ENCODE peak calls at places on chromosomes 16 and 17, in four cellular contexts. W, A, K and Z are unnamed samples.

GRCh38 chr17:78391843-78392242 is 13.4 kb downstream of the PGS1 start:
- DNase-seq in W (peak), A (peak), K (no peak), Z (no peak)

GRCh38 chr17:29124135-29124930 is 55.9 kb downstream of the MYO18A start:
- DNase-seq in W (peak), A (peak), K (peak), Z (peak)

GRCh38 chr16:49281843-49282642 is 405 bp upstream of the CBLN1 start:
- DNase-seq in W (peak), A (peak), K (peak), Z (peak)

GRCh38 chr17:4511199-4511932 is 12.7 kb downstream of the SPNS2 start:
- DNase-seq in W (no peak), A (no peak), K (no peak), Z (no peak)

GRCh38 chr17:36817483-36818048 is 119.7 kb upstream of the LHX1 start:
- DNase-seq in W (no peak), A (no peak), K (no peak), Z (no peak)

GRCh38 chr17:63285566-63285965 is 160.5 kb downstream of the CYB561 start:
- DNase-seq in W (no peak), A (peak), K (no peak), Z (no peak)

GRCh38 chr17:64218066-64218465 is 45.0 kb downstream of the TEX2 start:
- DNase-seq in W (no peak), A (no peak), K (no peak), Z (no peak)

GRCh38 chr16:1290032-1290431 is 19.4 kb upstream of the UBE2I start:
- DNase-seq in W (no peak), A (no peak), K (peak), Z (no peak)

GRCh38 chr17:61485067-61485775 is 33.0 kb downstream of the TBX4 start:
- DNase-seq in W (no peak), A (no peak), K (no peak), Z (no peak)

GRCh38 chr17:72477529-72477928 is 356.7 kb downstream of the SOX9 start:
- DNase-seq in W (no peak), A (no peak), K (no peak), Z (no peak)

GRCh38 chr17:45160505-45161287 is 979 bp upstream of the HEXIM2 start:
- DNase-seq in W (peak), A (peak), K (peak), Z (peak)

DNA sequence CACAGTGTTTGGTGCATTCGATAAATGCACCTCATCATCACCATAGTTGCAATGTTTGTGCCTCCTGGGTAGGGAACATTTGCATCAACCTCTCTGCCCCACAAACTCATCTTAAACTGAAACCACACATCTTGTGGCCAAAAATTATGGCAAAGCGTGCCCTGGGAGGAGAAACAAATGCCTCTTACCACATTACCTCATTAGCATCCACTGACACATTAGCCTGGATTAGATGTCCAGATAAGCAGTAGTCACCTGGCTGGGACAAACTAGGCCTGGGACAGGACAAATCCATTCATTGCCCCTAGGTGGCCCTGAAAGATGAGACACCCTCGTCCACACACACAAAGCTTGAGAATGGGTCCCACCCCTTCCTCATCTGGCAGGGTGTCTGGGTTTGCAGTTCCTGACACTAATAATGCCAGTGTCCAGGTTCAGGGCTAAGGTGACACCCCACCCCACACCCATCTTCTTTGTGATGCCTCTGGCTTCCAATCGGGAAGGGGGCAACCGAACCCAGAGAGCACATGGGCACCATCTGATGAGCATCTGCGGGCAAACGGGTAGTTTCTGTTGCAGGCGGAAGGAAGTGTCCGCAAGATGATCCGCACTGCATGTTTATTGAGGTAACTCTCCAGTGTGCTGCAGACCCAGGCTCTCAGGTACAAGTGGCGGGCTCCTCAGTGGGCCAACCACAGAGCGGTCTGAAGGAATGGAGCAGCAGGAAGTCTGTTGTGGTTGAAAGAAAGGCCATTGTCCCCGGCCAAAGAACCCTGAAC is 8.6 kb downstream of the XYLT1 start:
- DNase-seq in W (no peak), A (no peak), K (no peak), Z (no peak)
- TF ChIP-seq CTCF in W (no peak), A (no peak), K (no peak), Z (no peak)

GRCh38 chr17:41973457-41973856 is 6.9 kb downstream of the CNP start:
- DNase-seq in W (no peak), A (no peak), K (no peak), Z (no peak)

GRCh38 chr17:41975099-41976083 is 8.8 kb downstream of the CNP start:
- DNase-seq in W (peak), A (peak), K (no peak), Z (no peak)

GRCh38 chr17:41974658-41975057 is 8.1 kb downstream of the CNP start:
- DNase-seq in W (no peak), A (no peak), K (no peak), Z (no peak)

GRCh38 chr17:41972571-41973411 is 6.2 kb downstream of the CNP start:
- DNase-seq in W (no peak), A (peak), K (no peak), Z (no peak)

GRCh38 chr17:41974031-41974430 is 7.4 kb downstream of the CNP start:
- DNase-seq in W (no peak), A (no peak), K (no peak), Z (no peak)
- TF ChIP-seq CTCF in W (no peak), A (no peak), K (no peak), Z (no peak)

DNA sequence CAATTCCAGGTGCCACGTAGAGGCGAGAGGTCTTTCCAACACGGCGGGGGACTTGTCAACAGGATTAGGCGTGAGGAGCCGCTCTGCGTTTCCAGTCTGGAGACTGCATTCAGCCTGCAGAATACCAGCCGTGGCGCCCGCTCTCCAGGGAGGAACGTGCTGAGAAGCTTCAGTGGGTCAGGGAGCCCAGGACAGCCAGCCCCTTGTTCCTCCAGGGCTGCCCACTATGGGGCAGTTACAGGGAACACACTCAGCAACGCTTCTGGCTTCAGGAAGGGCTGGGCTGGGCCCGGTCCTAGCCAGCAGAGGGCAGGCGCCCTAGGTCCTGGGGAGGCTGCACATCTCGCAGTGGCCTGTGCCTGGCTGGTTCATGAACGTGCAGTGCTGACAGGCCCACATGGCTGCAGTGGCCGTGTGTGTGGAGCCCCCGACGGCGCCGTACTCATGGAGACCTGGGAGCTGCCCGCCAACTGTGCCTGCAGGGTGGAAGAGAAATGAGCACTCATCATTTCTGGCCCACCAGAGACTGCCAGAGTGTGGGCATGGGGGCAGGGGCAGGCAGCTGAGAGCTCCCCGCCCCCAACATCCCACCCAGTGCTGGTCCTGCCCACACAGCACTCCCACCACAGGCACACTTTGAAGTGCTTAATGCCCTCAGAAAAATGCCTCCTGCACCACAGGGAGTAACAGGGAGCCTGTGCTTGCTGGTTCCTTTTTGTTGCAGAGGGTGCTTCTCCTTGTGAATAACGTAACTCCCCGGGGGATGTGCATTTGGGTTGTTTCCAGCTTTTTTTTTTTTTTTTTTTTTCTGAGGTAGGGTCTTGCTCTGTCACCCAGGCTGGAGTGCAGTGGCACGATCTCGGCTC is 7.0 kb upstream of the FAAP100 start:
- DNase-seq in W (no peak), A (no peak), K (no peak), Z (no peak)
- TF ChIP-seq CTCF in W (peak), A (peak), K (peak), Z (no peak)

GRCh38 chr17:2030779-2031163 is 818 bp downstream of the DPH1 start:
- DNase-seq in W (peak), A (no peak), K (peak), Z (no peak)
- TF ChIP-seq CTCF in W (peak), A (peak), K (peak), Z (peak)

GRCh38 chr17:32813021-32813420 is 63.9 kb downstream of the MYO1D start:
- DNase-seq in W (no peak), A (peak), K (peak), Z (no peak)
- TF ChIP-seq CTCF in W (no peak), A (no peak), K (no peak), Z (no peak)

GRCh38 chr16:70437017-70437581 is 1.8 kb downstream of the ST3GAL2 start:
- DNase-seq in W (peak), A (peak), K (peak), Z (no peak)

GRCh38 chr16:70438325-70438982 is 446 bp downstream of the ST3GAL2 start:
- DNase-seq in W (no peak), A (no peak), K (peak), Z (no peak)

GRCh38 chr16:70441406-70441990 is 2.6 kb upstream of the ST3GAL2 start:
- DNase-seq in W (no peak), A (no peak), K (no peak), Z (no peak)

GRCh38 chr16:70437582-70438324 is 1.1 kb downstream of the ST3GAL2 start:
- DNase-seq in W (peak), A (peak), K (peak), Z (no peak)

DNA sequence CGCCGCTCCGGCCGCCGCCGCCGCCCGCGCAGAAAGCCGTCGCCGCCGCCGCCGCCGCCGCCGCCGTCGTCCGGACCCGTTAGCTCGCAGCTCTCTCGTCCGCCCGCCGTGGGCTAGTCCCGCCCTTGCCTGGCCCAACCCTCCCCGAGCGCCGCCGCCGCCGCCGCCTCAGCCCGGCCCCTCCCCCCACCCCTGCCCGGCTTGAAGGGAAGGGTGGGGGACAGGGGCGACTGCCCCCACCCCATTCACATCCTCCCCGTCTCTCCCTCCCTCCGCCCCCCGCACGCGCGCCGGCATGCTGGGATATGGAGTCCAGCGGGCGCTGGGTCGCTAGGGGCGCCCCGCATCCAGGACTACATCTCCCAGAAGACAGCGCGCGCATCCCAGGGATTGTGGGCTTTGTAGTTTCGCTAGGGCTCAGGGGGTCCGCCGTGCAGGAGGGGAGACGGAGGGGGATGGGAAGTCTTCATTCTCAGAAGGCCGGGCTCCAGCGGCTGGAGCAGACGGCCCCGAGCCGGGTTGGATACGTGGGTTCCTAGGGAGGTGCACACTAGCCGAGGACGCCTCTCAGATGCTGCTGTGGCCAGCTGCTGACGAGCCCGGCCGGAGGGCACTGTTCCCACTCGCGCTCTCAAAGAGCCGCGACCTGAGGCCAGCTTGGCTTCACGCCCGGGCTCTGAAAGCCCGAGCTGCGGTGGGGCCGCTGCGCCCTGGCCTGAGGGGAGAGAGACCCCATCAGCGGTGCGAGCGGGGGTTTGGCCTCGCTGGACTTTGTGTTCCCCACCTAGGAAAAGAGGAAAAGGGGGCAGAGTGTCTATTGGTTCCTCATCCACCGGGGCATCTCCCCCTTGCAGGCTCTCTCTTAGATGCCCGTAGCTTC is at the start of gene ST3GAL2:
- DNase-seq in W (peak), A (peak), K (peak), Z (peak)
- TF ChIP-seq CTCF in W (peak), A (no peak), K (no peak), Z (no peak)